ENCODE peak calls at places on chromosome 18, in four cellular contexts. B is stimulated activated CD8-positive, alpha-beta memory T cell treated with anti-CD3 and anti-CD28 coated beads, Interleukin-12 subunit alpha, Interleukin-12 subunit beta, amount 100 ng/mL, for 1 hour; C is activated effector memory CD4-positive, alpha-beta T cell treated with Interleukin-2 at 50 U/mL for 16 hours; R is GM12891. J is an unnamed sample.

GRCh38 chr18:74609535-74609934 is 11.9 kb downstream of the ZNF407 start:
- DNase-seq in B (no peak), C (no peak), R (no peak), J (no peak)

GRCh38 chr18:703660-704018 is 8.8 kb downstream of the ENOSF1 start:
- DNase-seq in B (no peak), C (no peak), R (no peak), J (no peak)

GRCh38 chr18:6714027-6714426 is 15.5 kb upstream of the ARHGAP28 start:
- DNase-seq in B (no peak), C (no peak), R (no peak), J (no peak)

GRCh38 chr18:77108001-77108692 is 24.4 kb downstream of the MBP start:
- DNase-seq in B (no peak), C (no peak), R (no peak), J (no peak)

GRCh38 chr18:73614812-73615211 is 532.8 kb downstream of the FBXO15 start:
- DNase-seq in B (no peak), C (no peak), R (no peak), J (peak)

GRCh38 chr18:63046375-63046774 is 273.2 kb downstream of the BCL2 start:
- DNase-seq in B (no peak), C (no peak), R (no peak), J (no peak)

GRCh38 chr18:57930476-57930875 is 113.5 kb upstream of the NEDD4L start:
- DNase-seq in B (no peak), C (no peak), R (no peak), J (peak)

GRCh38 chr18:78717766-78718150 is 261.9 kb upstream of the SALL3 start:
- DNase-seq in B (no peak), C (no peak), R (no peak), J (no peak)

GRCh38 chr18:13288509-13289138 is 70.1 kb downstream of the LDLRAD4 start:
- DNase-seq in B (no peak), C (no peak), R (no peak), J (no peak)

GRCh38 chr18:10495936-10496335 is 29.9 kb upstream of the NAPG start:
- DNase-seq in B (no peak), C (no peak), R (no peak), J (no peak)

GRCh38 chr18:25075793-25076192 is 276.2 kb downstream of the ZNF521 start:
- DNase-seq in B (no peak), C (no peak), R (no peak), J (no peak)

GRCh38 chr18:58532298-58532697 is 96.6 kb downstream of the ALPK2 start:
- DNase-seq in B (no peak), C (no peak), R (no peak), J (no peak)

GRCh38 chr18:8745355-8746014 is 40.1 kb downstream of the MTCL1 start:
- DNase-seq in B (no peak), C (no peak), R (no peak), J (no peak)

GRCh38 chr18:24972577-24972976 is 379.4 kb downstream of the ZNF521 start:
- DNase-seq in B (no peak), C (no peak), R (no peak), J (no peak)

GRCh38 chr18:9575558-9575957 is 38.8 kb downstream of the PPP4R1 start:
- DNase-seq in B (no peak), C (no peak), R (no peak), J (peak)

GRCh38 chr18:11407900-11408299 is 201.5 kb upstream of the SLC35G4 start:
- DNase-seq in B (no peak), C (no peak), R (no peak), J (no peak)

GRCh38 chr18:7953085-7953958 is 386.2 kb downstream of the PTPRM start:
- DNase-seq in B (no peak), C (no peak), R (no peak), J (no peak)

GRCh38 chr18:23356915-23357421 is 96.1 kb upstream of the RIOK3 start:
- DNase-seq in B (no peak), C (no peak), R (no peak), J (no peak)

GRCh38 chr18:31965331-31965970 is 22.5 kb upstream of the TRAPPC8 start:
- DNase-seq in B (no peak), C (no peak), R (no peak), J (no peak)

GRCh38 chr18:29439398-29439797 is 1262.5 kb upstream of the CDH2 start:
- DNase-seq in B (no peak), C (no peak), R (no peak), J (no peak)

GRCh38 chr18:9520666-9521065 is 45.4 kb downstream of the RALBP1 start:
- DNase-seq in B (no peak), C (no peak), R (no peak), J (no peak)

GRCh38 chr18:36298113-36298701 is 694 bp downstream of the FHOD3 start:
- DNase-seq in B (no peak), C (no peak), R (peak), J (no peak)

GRCh38 chr18:50694147-50694546 is 125.7 kb downstream of the MRO start:
- DNase-seq in B (no peak), C (no peak), R (no peak), J (no peak)

GRCh38 chr18:3466872-3467271 is 16.9 kb downstream of the TGIF1 start:
- DNase-seq in B (no peak), C (no peak), R (no peak), J (no peak)

GRCh38 chr18:49723648-49724180 is 89.6 kb downstream of the ACAA2 start:
- DNase-seq in B (no peak), C (no peak), R (peak), J (peak)

GRCh38 chr18:49762191-49763077 is 50.9 kb downstream of the ACAA2 start:
- DNase-seq in B (no peak), C (no peak), R (no peak), J (no peak)

GRCh38 chr18:52903858-52904257 is 563.9 kb downstream of the DCC start:
- DNase-seq in B (no peak), C (no peak), R (peak), J (no peak)

GRCh38 chr18:31574359-31574758 is 17.3 kb upstream of the TTR start:
- DNase-seq in B (no peak), C (no peak), R (no peak), J (no peak)

GRCh38 chr18:24368749-24369148 is 28.9 kb downstream of the OSBPL1A start:
- DNase-seq in B (no peak), C (no peak), R (no peak), J (peak)

J was measured in epithelial cell of prostate.